ENCODE peak calls at places on chromosome 7, in seven cellular contexts. O is fibroblast of mammary gland, G is GM23338, B is ovary, L is progenitor cell of endocrine pancreas, X is AG04450, I is SK-N-SH. H is an unnamed sample.

GRCh38 chr7:137423321-137423720 is 79.8 kb upstream of the PTN start:
- DNase-seq in O (peak; percentile 52), G (no peak), B (no peak), L (no peak), X (peak; percentile 51), I (no peak), H (no peak)

GRCh38 chr7:121544726-121545125 is 148.6 kb upstream of the FAM3C start:
- DNase-seq in O (peak; percentile 98), G (no peak), B (no peak), L (no peak), X (peak; percentile 29), I (no peak), H (no peak)

GRCh38 chr7:29194206-29194593 is 375 bp upstream of the CHN2 start:
- DNase-seq in O (no peak), G (peak; percentile 62), B (peak; percentile 40), L (peak; percentile 18), X (no peak), I (no peak), H (no peak)

GRCh38 chr7:151836927-151837205 is 40.0 kb downstream of the PRKAG2 start:
- DNase-seq in O (no peak), G (no peak), B (no peak), L (no peak), X (no peak), I (no peak), H (no peak)

GRCh38 chr7:90266808-90267207 is 21.8 kb downstream of the CFAP69 start:
- DNase-seq in O (peak; percentile 89), G (no peak), B (no peak), L (no peak), X (no peak), I (no peak), H (no peak)

GRCh38 chr7:13846386-13846785 is 143.1 kb downstream of the ETV1 start:
- DNase-seq in O (peak; percentile 38), G (no peak), B (no peak), L (no peak), X (no peak), I (no peak), H (no peak)

GRCh38 chr7:10237306-10237705 is 736.4 kb upstream of the PHF14 start:
- DNase-seq in O (no peak), G (no peak), B (no peak), L (no peak), X (no peak), I (no peak), H (no peak)

GRCh38 chr7:41628926-41629325 is 74.0 kb downstream of the INHBA start:
- DNase-seq in O (peak; percentile 11), G (peak; percentile 31), B (no peak), L (no peak), X (no peak), I (no peak), H (no peak)

GRCh38 chr7:30880090-30880704 is 31.5 kb upstream of the AQP1 start:
- DNase-seq in O (no peak), G (no peak), B (no peak), L (no peak), X (no peak), I (no peak), H (no peak)

GRCh38 chr7:5679047-5679740 is 102.3 kb downstream of the RNF216 start:
- DNase-seq in O (no peak), G (peak; percentile 22), B (no peak), L (no peak), X (no peak), I (peak; percentile 58), H (no peak)

GRCh38 chr7:31002256-31002655 is 38.5 kb downstream of the GHRHR start:
- DNase-seq in O (peak; percentile 80), G (no peak), B (no peak), L (no peak), X (no peak), I (peak; percentile 68), H (no peak)

GRCh38 chr7:84999450-84999849 is 187.4 kb downstream of the SEMA3D start:
- DNase-seq in O (no peak), G (no peak), B (no peak), L (no peak), X (no peak), I (no peak), H (no peak)

GRCh38 chr7:159068893-159069448 is 75.7 kb downstream of the VIPR2 start:
- DNase-seq in O (no peak), G (no peak), B (no peak), L (no peak), X (no peak), I (no peak), H (no peak)

GRCh38 chr7:6106140-6106904 is 75.1 kb downstream of the ANKRD61 start:
- DNase-seq in O (peak; percentile 60), G (peak; percentile 6), B (no peak), L (no peak), X (no peak), I (no peak), H (no peak)

GRCh38 chr7:35467456-35467978 is 213.6 kb upstream of the TBX20 start:
- DNase-seq in O (no peak), G (no peak), B (no peak), L (no peak), X (no peak), I (no peak), H (no peak)

GRCh38 chr7:21377545-21377944 is 50.3 kb upstream of the SP4 start:
- DNase-seq in O (no peak), G (peak; percentile 35), B (no peak), L (no peak), X (no peak), I (no peak), H (no peak)

GRCh38 chr7:90625562-90625961 is 29.4 kb downstream of the CDK14 start:
- DNase-seq in O (peak; percentile 46), G (peak; percentile 80), B (peak; percentile 42), L (no peak), X (peak; percentile 16), I (peak; percentile 49), H (no peak)

GRCh38 chr7:64045301-64046040 is at the start of gene ZNF727:
- DNase-seq in O (peak; percentile 30), G (no peak), B (peak; percentile 88), L (no peak), X (no peak), I (peak; percentile 67), H (no peak)

GRCh38 chr7:82270909-82271308 is 172.7 kb downstream of the CACNA2D1 start:
- DNase-seq in O (no peak), G (no peak), B (no peak), L (no peak), X (no peak), I (no peak), H (no peak)

GRCh38 chr7:107180378-107180777 is 11.6 kb downstream of the HBP1 start:
- DNase-seq in O (peak; percentile 84), G (no peak), B (peak; percentile 38), L (no peak), X (peak; percentile 75), I (no peak), H (no peak)

GRCh38 chr7:99357701-99358490 is 16.6 kb upstream of the ARPC1B start:
- DNase-seq in O (no peak), G (no peak), B (no peak), L (no peak), X (no peak), I (no peak), H (no peak)

GRCh38 chr7:106114735-106115383 is 2.7 kb upstream of the SYPL1 start:
- DNase-seq in O (no peak), G (no peak), B (no peak), L (no peak), X (no peak), I (no peak), H (no peak)

GRCh38 chr7:1843271-1843861 is 173.3 kb downstream of the ELFN1 start:
- DNase-seq in O (no peak), G (no peak), B (no peak), L (no peak), X (no peak), I (no peak), H (no peak)

GRCh38 chr7:149799397-149800168 is 26.2 kb upstream of the ZNF467 start:
- DNase-seq in O (no peak), G (peak; percentile 82), B (no peak), L (peak; percentile 49), X (no peak), I (peak; percentile 75), H (no peak)
- TF ChIP-seq CTCF in O (no peak), G (peak; percentile 76), B (no peak), L (peak; percentile 59), X (peak; percentile 15), I (peak; percentile 49), H (peak; percentile 31)

GRCh38 chr7:138449580-138449979 is 10.5 kb upstream of the TRIM24 start:
- DNase-seq in O (no peak), G (peak; percentile 79), B (no peak), L (no peak), X (no peak), I (peak; percentile 40), H (no peak)
- TF ChIP-seq CTCF in O (peak; percentile 28), G (peak; percentile 56), B (no peak), L (no peak), X (no peak), I (peak; percentile 50), H (peak; percentile 32)

GRCh38 chr7:37918526-37918925 is 1.9 kb upstream of the SFRP4 start:
- DNase-seq in O (no peak), G (peak; percentile 39), B (no peak), L (no peak), X (no peak), I (no peak), H (no peak)

GRCh38 chr7:37921340-37921805 is 933 bp downstream of the EPDR1 start:
- DNase-seq in O (peak; percentile 43), G (peak; percentile 65), B (peak; percentile 67), L (peak; percentile 10), X (no peak), I (peak; percentile 80), H (no peak)

GRCh38 chr7:37921876-37922275 is 1.4 kb downstream of the EPDR1 start:
- DNase-seq in O (no peak), G (no peak), B (no peak), L (no peak), X (no peak), I (no peak), H (no peak)

GRCh38 chr7:37920619-37921339 is at the start of gene EPDR1:
- DNase-seq in O (no peak), G (peak; percentile 71), B (peak; percentile 71), L (peak; percentile 26), X (no peak), I (peak; percentile 89), H (peak; percentile 84)

GRCh38 chr7:37920305-37920618 is 178 bp upstream of the EPDR1 start:
- DNase-seq in O (no peak), G (no peak), B (no peak), L (no peak), X (no peak), I (no peak), H (no peak)
- TF ChIP-seq CTCF in O (peak; percentile 5), G (no peak), B (no peak), L (no peak), X (no peak), I (no peak), H (peak; percentile 42)

DNA sequence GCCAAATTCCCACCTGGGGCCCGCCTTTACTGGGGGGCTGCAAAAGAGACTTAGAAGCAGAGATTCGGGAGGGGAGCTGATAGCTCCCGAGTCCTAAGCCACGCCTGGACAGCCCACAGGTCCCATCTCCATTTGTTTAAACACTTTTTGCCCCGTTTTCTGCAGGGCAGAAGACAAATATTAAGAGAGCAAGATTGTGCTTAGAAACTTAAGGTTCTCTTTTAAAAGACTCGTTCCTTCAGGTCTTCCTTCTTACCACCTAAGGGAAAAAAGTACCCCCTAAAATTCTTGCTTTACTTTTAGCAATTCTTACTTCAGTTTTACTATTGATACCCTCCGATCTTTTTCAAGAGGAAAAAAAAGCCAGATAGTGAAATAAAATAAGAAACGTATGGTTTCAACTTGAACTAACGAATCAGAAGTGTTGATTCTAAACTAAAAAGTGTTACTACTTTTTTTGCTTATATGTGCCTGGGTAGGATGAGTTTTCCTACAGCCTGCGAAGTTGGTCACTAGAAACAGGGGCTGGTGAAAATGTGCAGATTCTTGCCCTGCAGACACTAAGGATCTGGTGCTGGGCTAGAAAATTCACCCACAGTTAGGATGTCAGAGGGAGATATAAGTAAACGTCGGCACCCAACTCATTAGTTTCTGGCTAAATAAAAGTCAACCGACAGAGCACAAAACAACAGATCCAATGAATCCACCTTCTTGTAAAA is 298.8 kb upstream of the NFE2L3 start:
- DNase-seq in O (no peak), G (no peak), B (no peak), L (no peak), X (no peak), I (no peak), H (no peak)
- TF ChIP-seq CTCF in O (no peak), G (no peak), B (no peak), L (no peak), X (no peak), I (no peak), H (no peak)

H was measured in osteocyte.